ENCODE peak calls at places on chromosomes 11 and 22, in five cellular contexts. B is esophagus muscularis mucosa, T is GM23338, J is heart right ventricle, W is K562. R is an unnamed sample.

GRCh38 chr11:62122076-62122475 is 1.7 kb upstream of the INCENP start:
- DNase-seq in J (no peak), W (no peak), B (no peak), T (peak), R (no peak)

GRCh38 chr11:46290598-46291309 is 13.3 kb downstream of the CREB3L1 start:
- DNase-seq in T (peak), J (peak), B (no peak), W (peak), R (peak)

GRCh38 chr11:205221-206001 is 1.8 kb downstream of the BET1L start:
- DNase-seq in W (no peak), T (no peak), B (no peak), J (no peak), R (peak)

GRCh38 chr11:79184285-79184684 is 256.5 kb downstream of the TENM4 start:
- DNase-seq in T (peak), B (no peak), W (no peak), J (no peak), R (no peak)

GRCh38 chr11:2445107-2445947 is 519 bp downstream of the KCNQ1 start:
- DNase-seq in W (no peak), T (peak), J (no peak), B (no peak), R (no peak)

GRCh38 chr11:134999490-135000066 is 587.5 kb upstream of the B3GAT1 start:
- DNase-seq in J (no peak), T (peak), W (no peak), B (peak), R (no peak)

GRCh38 chr11:63622318-63622717 is 8.1 kb upstream of the PLAAT3 start:
- DNase-seq in B (no peak), J (no peak), T (no peak), W (no peak), R (no peak)

GRCh38 chr11:13247606-13248320 is 29.8 kb upstream of the BMAL1 start:
- DNase-seq in W (no peak), T (no peak), B (no peak), J (no peak), R (no peak)

GRCh38 chr11:55707029-55707428 is 45.0 kb downstream of the OR4C6 start:
- DNase-seq in B (no peak), T (peak), W (peak), J (no peak), R (no peak)

GRCh38 chr11:28343304-28344233 is 235.4 kb downstream of the METTL15 start:
- DNase-seq in J (no peak), W (peak), B (no peak), T (peak), R (no peak)

GRCh38 chr11:8247312-8247711 is 16.4 kb downstream of the LMO1 start:
- DNase-seq in B (no peak), T (peak), J (no peak), W (peak), R (no peak)
- TF ChIP-seq CTCF in B (peak), T (peak), J (peak), W (peak), R (peak)

DNA sequence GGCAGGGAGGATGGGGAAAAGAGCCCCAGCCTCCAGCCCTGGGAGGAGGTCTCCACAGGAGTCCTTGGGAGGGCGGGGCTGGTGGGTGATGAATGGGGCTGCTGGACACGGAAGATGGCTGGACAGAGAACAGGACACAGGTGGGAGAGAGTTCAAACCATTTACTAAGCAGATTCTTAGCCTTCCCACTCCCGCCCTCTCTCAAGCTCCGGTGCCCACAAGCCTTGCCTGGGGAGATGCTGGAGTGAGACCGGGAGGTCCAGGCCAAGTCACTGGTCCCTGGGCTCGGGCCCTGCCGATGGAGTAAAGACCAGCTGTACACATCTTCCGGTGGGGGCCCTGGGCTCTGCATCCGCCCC is 1.4 kb downstream of the CLDN5 start:
- DNase-seq in T (no peak), W (no peak), J (no peak), B (no peak), R (no peak)
- H3K4me3 ChIP-seq in T (peak), W (no peak), J (peak), B (peak), R (peak)

DNA sequence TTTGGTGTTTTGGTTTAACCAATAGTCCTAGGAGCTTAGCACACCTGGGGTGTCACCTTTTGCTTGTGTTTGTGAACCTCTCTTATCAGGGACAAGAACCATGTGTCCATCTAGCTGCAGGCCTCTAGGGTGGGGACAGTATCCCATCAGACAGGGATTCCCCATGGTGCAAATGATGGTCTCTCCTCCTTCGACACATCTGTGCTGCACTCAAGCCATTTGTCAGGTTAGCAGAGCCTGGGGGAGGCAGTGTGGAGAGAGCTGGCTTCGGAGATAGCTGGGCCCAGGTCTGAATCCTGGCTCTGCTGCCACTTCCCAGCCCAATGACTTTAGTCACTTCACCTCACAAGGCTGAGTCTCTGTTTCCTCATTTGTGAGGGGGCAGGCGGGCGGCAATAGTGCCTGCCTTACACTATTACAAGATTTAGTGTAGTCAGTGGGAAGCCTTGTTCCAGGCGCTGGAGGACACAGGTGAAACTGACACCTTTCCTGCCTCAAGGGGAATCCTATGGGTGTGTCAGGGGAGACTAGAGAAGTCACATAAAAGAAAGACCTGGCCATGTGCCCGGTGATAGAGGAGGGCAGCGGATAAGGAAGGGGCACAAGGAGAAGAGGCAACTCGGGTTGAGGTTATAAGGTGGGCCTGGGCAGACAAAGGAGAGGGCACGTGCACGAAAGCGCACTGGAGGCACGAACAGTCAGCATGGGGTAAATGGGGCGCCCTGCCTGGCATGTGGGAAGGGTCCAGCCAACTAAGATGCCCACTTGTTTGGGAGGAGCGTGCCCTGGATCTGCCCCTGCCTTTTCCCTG is 12.6 kb downstream of the KLHL35 start:
- DNase-seq in B (no peak), W (peak), T (no peak), J (no peak), R (no peak)
- H3K27ac ChIP-seq in B (no peak), W (peak), T (no peak), J (no peak), R (no peak)

GRCh38 chr22:43796567-43796966 is 15.5 kb downstream of the EFCAB6 start:
- DNase-seq in B (peak), T (peak), W (no peak), J (no peak), R (no peak)
- TF ChIP-seq CTCF in B (peak), T (peak), W (no peak), J (peak), R (peak)

DNA sequence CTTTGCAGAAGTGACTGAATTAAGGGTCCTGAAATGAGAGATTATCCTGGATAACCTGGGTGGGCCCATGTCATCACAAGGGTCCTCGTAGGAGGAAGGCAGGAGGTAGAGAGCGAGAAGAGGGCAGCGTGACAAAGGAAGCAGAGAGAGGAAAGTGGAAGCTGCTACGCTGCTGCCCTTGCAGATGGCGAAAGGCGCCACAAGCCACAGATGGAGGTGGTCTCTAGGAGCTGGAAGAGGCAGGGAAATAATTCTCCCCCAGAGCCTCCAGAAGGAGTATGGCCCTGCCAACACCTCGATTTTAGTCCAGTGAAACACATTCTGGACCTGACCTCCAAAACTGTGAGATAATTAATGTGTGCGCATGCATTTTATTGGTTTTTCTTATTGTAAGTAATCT is 13.4 kb downstream of the TMEM184B start:
- DNase-seq in T (no peak), J (no peak), W (no peak), B (no peak), R (no peak)
- H3K4me3 ChIP-seq in T (no peak), J (no peak), W (no peak), B (no peak), R (no peak)

DNA sequence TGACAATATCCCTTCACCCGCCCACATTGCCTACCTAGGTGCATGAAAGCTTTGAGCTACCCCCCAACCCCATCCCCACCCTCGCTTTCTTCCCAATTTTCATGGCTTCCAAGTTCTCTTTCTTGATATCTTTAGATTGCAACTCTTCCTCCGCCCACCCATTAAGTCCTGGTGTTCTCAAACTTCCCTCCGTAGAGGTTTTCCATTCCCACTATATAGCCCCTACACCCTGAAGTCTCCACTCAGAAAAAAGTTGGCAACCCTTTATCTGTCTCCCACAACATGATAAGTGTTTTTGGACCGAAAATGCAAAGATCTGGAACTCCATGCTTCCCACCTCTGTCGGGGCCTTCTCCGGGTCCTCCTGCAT is 553 bp downstream of the ZNF70 start:
- DNase-seq in T (no peak), B (no peak), J (no peak), W (no peak), R (no peak)
- H3K27ac ChIP-seq in T (no peak), B (peak), J (peak), W (peak), R (peak)

GRCh38 chr11:119907934-119908760 is 179.1 kb upstream of the NECTIN1 start:
- DNase-seq in B (no peak), J (no peak), W (no peak), T (no peak), R (peak)
- TF ChIP-seq CTCF in B (no peak), J (no peak), W (no peak), T (no peak), R (peak)

GRCh38 chr22:30287626-30288413 is 1.5 kb downstream of the CASTOR1 start:
- DNase-seq in J (peak), W (peak), T (peak), B (no peak), R (peak)
- H3K4me3 ChIP-seq in J (peak), W (no peak), T (peak), B (peak), R (peak)

R was measured in prostate gland.